ENCODE peak calls at places on chromosomes 13 and 19, in five cellular contexts. R is PC-9, F is left ventricle myocardium inferior, H is epithelial cell of esophagus, U is tibial artery. N is an unnamed sample.

GRCh38 chr19:57719901-57720519 is 7.4 kb downstream of the ZNF671 start:
- DNase-seq in F (no peak), U (no peak), R (no peak), H (no peak), N (no peak)

GRCh38 chr13:101930331-101930730 is 471.5 kb downstream of the FGF14 start:
- DNase-seq in H (no peak), F (no peak), R (no peak), U (no peak), N (no peak)

GRCh38 chr13:49082653-49083536 is 107.2 kb downstream of the FNDC3A start:
- DNase-seq in R (no peak), U (no peak), H (peak; percentile 98), F (no peak), N (no peak)

GRCh38 chr13:97259787-97260641 is 37.9 kb downstream of the MBNL2 start:
- DNase-seq in R (peak; percentile 37), U (peak; percentile 66), F (no peak), H (peak; percentile 40), N (no peak)

GRCh38 chr19:13987101-13987890 is 18.8 kb downstream of the RFX1 start:
- DNase-seq in U (no peak), R (no peak), F (peak; percentile 69), H (no peak), N (no peak)

GRCh38 chr13:22271963-22272362 is 601.1 kb downstream of the FGF9 start:
- DNase-seq in H (no peak), F (no peak), U (no peak), R (no peak), N (no peak)

GRCh38 chr13:92602560-92602959 is 624.0 kb upstream of the GPC6 start:
- DNase-seq in H (peak; percentile 27), R (no peak), F (no peak), U (no peak), N (no peak)

GRCh38 chr13:47337781-47338507 is 441.1 kb upstream of the HTR2A start:
- DNase-seq in H (no peak), R (no peak), F (no peak), U (no peak), N (no peak)

GRCh38 chr13:106322628-106323027 is 212.8 kb downstream of the EFNB2 start:
- DNase-seq in R (no peak), U (no peak), F (no peak), H (no peak), N (no peak)

GRCh38 chr13:20231839-20232555 is at the start of gene GJB6:
- DNase-seq in H (peak; percentile 52), R (no peak), U (no peak), F (no peak), N (no peak)

GRCh38 chr19:57560049-57560491 is 407 bp upstream of the ZNF550 start:
- DNase-seq in U (no peak), F (peak; percentile 51), H (peak; percentile 67), R (peak; percentile 62), N (no peak)

GRCh38 chr13:23352161-23352560 is 81.3 kb downstream of the SACS start:
- DNase-seq in H (no peak), R (no peak), F (no peak), U (no peak), N (no peak)

GRCh38 chr19:7191946-7192691 is 102.1 kb downstream of the INSR start:
- DNase-seq in H (no peak), F (no peak), U (no peak), R (no peak), N (no peak)

GRCh38 chr13:110388141-110388943 is 81.3 kb downstream of the COL4A2 start:
- DNase-seq in R (peak; percentile 69), F (no peak), U (peak; percentile 91), H (peak; percentile 67), N (peak; percentile 92)

GRCh38 chr13:79451500-79451962 is 29.4 kb upstream of the NDFIP2 start:
- DNase-seq in H (peak; percentile 78), R (peak; percentile 20), F (no peak), U (no peak), N (no peak)

GRCh38 chr19:38392707-38393308 is 4.3 kb downstream of the SPRED3 start:
- DNase-seq in R (no peak), F (no peak), U (no peak), H (peak; percentile 45), N (no peak)

GRCh38 chr13:113207890-113208423 is 512 bp downstream of the PCID2 start:
- DNase-seq in H (peak; percentile 48), U (peak; percentile 73), R (peak; percentile 39), F (peak; percentile 35), N (no peak)

GRCh38 chr19:12847159-12848139 is 9.1 kb downstream of the MAST1 start:
- DNase-seq in H (peak; percentile 81), R (peak; percentile 92), U (peak; percentile 84), F (peak; percentile 83), N (no peak)

GRCh38 chr13:92403606-92404005 is 823.0 kb upstream of the GPC6 start:
- DNase-seq in F (no peak), R (no peak), U (no peak), H (no peak), N (no peak)

GRCh38 chr19:18091217-18091608 is 4.5 kb upstream of the IL12RB1 start:
- DNase-seq in F (peak; percentile 52), U (peak; percentile 83), R (no peak), H (no peak), N (no peak)

GRCh38 chr19:52963229-52963760 is 614 bp upstream of the ZNF816 start:
- DNase-seq in F (peak; percentile 20), H (no peak), R (no peak), U (peak; percentile 66), N (peak; percentile 75)

GRCh38 chr13:113211774-113212173 is 2.4 kb downstream of the CUL4A start:
- DNase-seq in R (no peak), F (no peak), U (no peak), H (no peak), N (no peak)

GRCh38 chr19:843180-843835 is 2.5 kb downstream of the PRTN3 start:
- DNase-seq in R (peak; percentile 41), U (no peak), H (peak; percentile 28), F (no peak), N (peak; percentile 68)

GRCh38 chr13:30791354-30791921 is 56.1 kb downstream of the ALOX5AP start:
- DNase-seq in H (no peak), U (no peak), R (no peak), F (peak; percentile 78), N (no peak)

GRCh38 chr13:30796132-30796832 is 60.9 kb downstream of the ALOX5AP start:
- DNase-seq in H (peak; percentile 75), F (no peak), R (peak; percentile 62), U (no peak), N (no peak)

GRCh38 chr13:30790592-30790991 is 55.2 kb downstream of the ALOX5AP start:
- DNase-seq in U (no peak), H (no peak), F (no peak), R (no peak), N (no peak)

GRCh38 chr13:30789360-30789862 is 54.1 kb downstream of the ALOX5AP start:
- DNase-seq in R (no peak), F (no peak), U (no peak), H (no peak), N (no peak)

DNA sequence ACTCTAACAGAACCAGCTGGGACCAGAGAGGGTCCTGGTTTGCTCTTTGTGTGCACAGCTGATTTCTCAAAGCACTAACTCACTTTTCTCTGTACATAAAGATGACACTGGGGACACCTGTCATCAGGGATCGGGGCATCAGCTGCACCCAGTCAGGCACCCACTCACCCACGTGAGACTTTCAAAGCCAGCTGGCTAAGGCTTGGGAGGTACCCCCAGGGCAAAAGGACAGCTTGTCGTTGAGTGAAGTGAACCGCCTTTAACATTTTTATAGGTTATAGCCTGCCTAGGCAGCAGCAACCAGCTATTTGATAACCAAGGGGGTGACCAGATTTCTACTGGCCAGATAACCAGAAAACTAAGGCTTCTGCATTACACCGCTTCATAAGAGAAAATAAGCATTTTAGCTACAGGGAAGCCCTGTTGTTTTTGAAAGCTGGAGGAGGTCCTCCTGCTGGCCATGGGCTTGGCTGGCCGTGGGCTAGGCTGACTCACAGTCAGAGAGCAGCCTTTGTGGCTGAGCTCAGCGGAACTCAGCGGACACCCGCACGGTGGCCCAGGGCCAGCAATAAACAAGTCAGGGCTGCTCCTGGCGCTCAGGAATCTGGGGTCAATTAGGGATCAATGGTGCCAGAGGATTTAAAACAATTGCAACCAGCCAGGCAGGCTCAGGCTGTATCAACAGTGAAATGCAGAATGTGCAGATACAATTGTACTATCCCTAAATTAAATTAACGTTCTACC is 57.1 kb downstream of the ALOX5AP start:
- DNase-seq in R (peak; percentile 87), U (peak; percentile 87), F (peak; percentile 77), H (peak; percentile 95), N (no peak)
- H3K4me3 ChIP-seq in R (no peak overlapping the region), U (no peak overlapping the region), F (no peak overlapping the region), H (no peak overlapping the region), N (peak overlapping the region; percentile 14)

DNA sequence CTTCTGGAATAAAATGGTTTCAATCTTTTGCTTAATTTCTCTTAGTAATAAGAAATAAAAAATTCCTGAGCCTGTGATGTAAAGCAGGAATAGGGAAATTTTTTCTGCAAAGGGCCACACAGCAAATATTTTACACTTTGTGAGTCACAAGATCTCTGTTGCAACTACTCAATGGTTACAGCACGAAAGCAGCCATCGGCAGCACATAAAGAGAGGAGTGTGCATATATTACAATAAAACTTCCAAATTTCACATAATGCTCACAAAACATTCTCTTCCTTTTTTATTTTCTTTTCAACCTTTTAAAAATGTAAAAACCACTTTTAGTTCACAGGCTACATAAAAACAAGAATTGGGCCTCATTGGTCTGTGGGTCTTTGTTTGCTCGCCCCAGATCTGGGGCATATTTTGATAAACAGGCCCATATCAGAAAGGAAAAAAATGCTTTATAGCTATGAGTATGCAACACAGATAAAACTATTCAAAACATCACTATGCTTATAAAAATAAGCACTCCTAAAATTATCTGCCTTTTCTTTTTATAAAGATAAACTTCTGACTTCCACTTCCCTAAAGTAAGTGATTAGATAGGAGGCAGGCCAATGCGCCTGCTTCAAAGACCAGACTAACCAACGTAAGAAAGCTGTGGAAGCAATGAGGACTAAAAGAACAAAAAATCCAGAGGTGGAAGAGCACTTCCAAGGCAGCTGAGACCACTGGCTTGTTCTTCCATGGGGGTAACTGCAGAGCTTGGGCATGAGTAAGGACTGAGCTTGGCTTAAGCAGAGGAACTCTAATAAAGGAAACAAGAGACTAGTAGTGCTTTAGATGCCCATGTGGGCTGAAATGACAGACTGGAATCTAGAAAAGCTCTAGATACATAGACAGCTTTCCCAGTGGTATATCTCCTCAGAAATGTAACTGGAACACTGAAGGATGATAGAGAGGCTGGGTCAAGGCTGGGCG is 26.4 kb downstream of the MYCBP2 start:
- DNase-seq in F (no peak), R (no peak), H (peak; percentile 67), U (no peak), N (no peak)
- H3K4me3 ChIP-seq in F (peak overlapping the region; percentile 2), R (no peak overlapping the region), H (no peak overlapping the region), U (no peak overlapping the region), N (peak overlapping the region; percentile 45)

DNA sequence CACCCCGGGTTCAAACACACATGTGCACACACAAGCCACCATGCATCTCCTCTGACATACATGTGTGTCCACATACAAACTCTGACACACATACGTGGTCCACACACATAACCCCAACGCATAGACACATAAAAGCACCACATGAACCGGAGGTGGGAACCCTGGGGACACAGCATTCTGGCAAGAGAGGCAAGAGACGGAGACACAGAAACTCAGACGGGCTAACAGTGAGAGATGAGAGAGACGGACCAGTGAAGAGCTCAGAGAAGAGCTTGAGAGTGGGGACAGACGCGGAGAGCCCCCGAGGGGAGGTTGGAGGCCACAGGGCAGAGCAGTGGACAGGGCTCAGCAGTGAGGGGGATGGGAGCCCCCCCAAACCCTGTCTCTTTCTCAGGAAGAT is 9.3 kb upstream of the ERFL start:
- DNase-seq in U (no peak), F (no peak), R (no peak), H (no peak), N (no peak)
- H3K4me3 ChIP-seq in U (no peak overlapping the region), F (no peak overlapping the region), R (no peak overlapping the region), H (no peak overlapping the region), N (no peak overlapping the region)

GRCh38 chr19:55275851-55276719 is 3.8 kb downstream of the HSPBP1 start:
- DNase-seq in H (no peak), U (no peak), F (no peak), R (no peak), N (no peak)
- H3K4me3 ChIP-seq in H (no peak overlapping the region), U (no peak overlapping the region), F (no peak overlapping the region), R (no peak overlapping the region), N (no peak overlapping the region)

GRCh38 chr19:54329476-54330165 is 9.3 kb downstream of the LILRA4 start:
- DNase-seq in U (peak; percentile 13), F (no peak), R (no peak), H (no peak), N (peak; percentile 33)
- H3K4me3 ChIP-seq in U (no peak overlapping the region), F (no peak overlapping the region), R (no peak overlapping the region), H (no peak overlapping the region), N (no peak overlapping the region)

N was measured in coronary artery.